ENCODE peak calls at places on chromosome 5, in four cellular contexts. S is aorta, I is HFFc6, U is memory B cell. H is an unnamed sample.

GRCh38 chr5:138905541-138905940 is 30.4 kb upstream of the LRRTM2 start:
- DNase-seq in S (no peak), U (no peak), I (peak), H (no peak)

GRCh38 chr5:16776611-16777251 is 159.4 kb downstream of the MYO10 start:
- DNase-seq in U (no peak), S (no peak), I (no peak), H (no peak)

GRCh38 chr5:85896499-85896898 is 721.2 kb upstream of the COX7C start:
- DNase-seq in U (no peak), S (no peak), I (no peak), H (no peak)

GRCh38 chr5:160274483-160274931 is 37.9 kb downstream of the CCNJL start:
- DNase-seq in S (no peak), U (no peak), I (no peak), H (no peak)

GRCh38 chr5:57501414-57502321 is 19.1 kb upstream of the ACTBL2 start:
- DNase-seq in I (no peak), S (no peak), U (no peak), H (no peak)

GRCh38 chr5:175539936-175540335 is 61.6 kb downstream of the SFXN1 start:
- DNase-seq in S (no peak), U (no peak), I (no peak), H (no peak)

GRCh38 chr5:173782671-173783101 is 105.5 kb upstream of the CPEB4 start:
- DNase-seq in I (no peak), U (no peak), S (no peak), H (no peak)

GRCh38 chr5:127358274-127358673 is 67.7 kb downstream of the MEGF10 start:
- DNase-seq in S (no peak), U (no peak), I (no peak), H (no peak)

GRCh38 chr5:72233835-72234234 is 86.2 kb downstream of the MRPS27 start:
- DNase-seq in U (no peak), S (no peak), I (no peak), H (no peak)

GRCh38 chr5:1329111-1329579 is 15.8 kb downstream of the CLPTM1L start:
- DNase-seq in S (peak), I (no peak), U (no peak), H (peak)

H was measured in suprapubic skin.